ENCODE peak calls at places on chromosomes 2 and 18, in seven cellular contexts. Z is colonic mucosa, L is fibroblast of lung, G is esophagus squamous epithelium, E is Caco-2, R is esophagus muscularis mucosa, P is left lung. S is an unnamed sample.
A peak's percentile ranks its signal among the peaks of the same experiment; 100 is the strongest.

GRCh38 chr2:171272039-171272438 is 111.3 kb upstream of the TLK1 start:
- DNase-seq in P (peak; percentile 61), E (peak; percentile 65), Z (peak; percentile 17), R (no peak), L (peak; percentile 95), G (no peak), S (peak; percentile 93)

GRCh38 chr2:35495182-35495581 is 860.4 kb upstream of the CRIM1 start:
- DNase-seq in E (peak; percentile 9), L (no peak), G (no peak), R (no peak), Z (no peak), P (no peak), S (no peak)

GRCh38 chr18:12637393-12637792 is 20.5 kb downstream of the SPIRE1 start:
- DNase-seq in E (no peak), L (no peak), Z (no peak), G (no peak), R (no peak), P (no peak), S (no peak)

GRCh38 chr2:74278176-74278575 is 65.0 kb downstream of the SLC4A5 start:
- DNase-seq in Z (peak; percentile 26), P (no peak), R (no peak), G (no peak), E (no peak), L (no peak), S (no peak)

GRCh38 chr2:31239842-31240198 is 5.9 kb downstream of the EHD3 start:
- DNase-seq in P (no peak), R (no peak), G (no peak), L (peak; percentile 56), Z (no peak), E (no peak), S (peak; percentile 90)

GRCh38 chr2:98157557-98157956 is 70.6 kb downstream of the VWA3B start:
- DNase-seq in E (peak; percentile 46), R (no peak), P (no peak), Z (no peak), G (no peak), L (no peak), S (no peak)

GRCh38 chr2:47180531-47180930 is 25.4 kb upstream of the STPG4 start:
- DNase-seq in G (no peak), R (no peak), E (no peak), L (no peak), Z (no peak), P (no peak), S (no peak)

GRCh38 chr2:68722712-68723111 is 11.9 kb upstream of the ARHGAP25 start:
- DNase-seq in P (no peak), Z (no peak), R (peak; percentile 37), G (no peak), E (no peak), L (no peak), S (no peak)

GRCh38 chr2:143463717-143464116 is 334.5 kb downstream of the ARHGAP15 start:
- DNase-seq in Z (no peak), G (no peak), E (no peak), R (no peak), P (no peak), L (no peak), S (no peak)

GRCh38 chr18:31513189-31513907 is 15.4 kb downstream of the DSG2 start:
- DNase-seq in E (peak; percentile 49), P (no peak), Z (no peak), L (peak; percentile 21), G (no peak), R (no peak), S (peak; percentile 96)

DNA sequence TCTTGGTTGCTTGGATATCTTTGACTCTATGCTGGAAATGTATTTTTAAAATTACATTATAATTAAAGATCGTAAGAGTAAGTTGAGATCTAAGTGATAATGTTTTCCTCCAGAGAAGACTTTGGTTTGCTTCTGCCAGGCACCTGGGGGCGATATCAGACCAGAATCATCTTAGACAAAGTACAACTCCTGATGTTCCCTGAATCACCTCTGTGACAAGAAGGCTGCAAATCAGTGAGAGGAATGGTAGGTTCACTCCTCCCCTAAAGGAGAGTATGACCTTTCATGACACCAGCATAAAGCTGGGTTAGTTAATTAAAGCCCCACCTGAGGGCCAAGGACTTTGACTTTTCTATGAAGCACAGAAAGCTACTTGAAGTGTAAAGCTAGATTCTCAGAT is 114.4 kb upstream of the DTNA start:
- DNase-seq in L (peak; percentile 61), E (peak; percentile 36), P (no peak), R (no peak), G (no peak), Z (no peak), S (no peak)
- H3K4me3 ChIP-seq in L (no peak overlapping the region), E (no peak overlapping the region), P (no peak overlapping the region), R (peak overlapping the region; percentile 52), G (peak overlapping the region; percentile 56), Z (no peak overlapping the region), S (no peak overlapping the region)

GRCh38 chr18:14905979-14906378 is 158.0 kb downstream of the ANKRD30B start:
- DNase-seq in Z (no peak), E (no peak), R (no peak), P (no peak), L (no peak), G (no peak), S (no peak)

GRCh38 chr18:14912967-14913366 is 165.0 kb downstream of the ANKRD30B start:
- DNase-seq in L (no peak), P (no peak), E (no peak), Z (no peak), G (no peak), R (peak; percentile 62), S (no peak)

GRCh38 chr18:14908541-14908940 is 160.6 kb downstream of the ANKRD30B start:
- DNase-seq in R (peak; percentile 66), P (no peak), L (no peak), Z (no peak), E (no peak), G (no peak), S (no peak)

GRCh38 chr18:14905350-14905749 is 157.4 kb downstream of the ANKRD30B start:
- DNase-seq in Z (no peak), R (no peak), L (no peak), G (no peak), P (no peak), E (no peak), S (no peak)

DNA sequence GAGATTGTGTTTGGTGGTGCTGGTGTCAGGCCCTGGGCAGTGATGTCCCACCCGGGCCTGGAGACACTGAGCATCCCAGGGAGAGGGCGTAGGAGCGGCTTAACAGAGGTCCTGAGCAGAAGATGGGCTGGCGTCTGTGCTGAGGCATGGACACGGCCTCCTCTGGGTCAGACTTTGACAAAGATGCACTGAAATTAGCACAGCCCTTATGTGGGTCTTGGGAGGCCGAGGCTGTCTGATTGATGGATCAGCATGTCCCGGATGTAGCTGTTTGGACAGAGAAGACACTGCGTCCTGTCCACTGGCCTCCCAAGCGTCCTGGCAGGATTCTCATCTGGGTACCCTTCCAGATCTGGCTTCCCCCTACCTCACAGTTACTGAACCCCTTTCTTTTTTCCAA is 159.4 kb downstream of the ANKRD30B start:
- DNase-seq in Z (no peak), E (no peak), L (no peak), G (no peak), R (peak; percentile 39), P (no peak), S (no peak)
- H3K9me3 ChIP-seq in Z (no peaks in the 10 kb centered on the region), E (no peaks in the 10 kb centered on the region), L (no peaks in the 10 kb centered on the region), G (no peaks in the 10 kb centered on the region), R (no peaks in the 10 kb centered on the region), P (no peaks in the 10 kb centered on the region), S (peaks cover 15% of the 10 kb centered on the region)

GRCh38 chr2:158967731-158968395 is 577 bp upstream of the TANC1 start:
- DNase-seq in G (no peak), R (no peak), E (peak; percentile 71), P (peak; percentile 47), L (peak; percentile 67), Z (peak; percentile 63), S (peak; percentile 33)

GRCh38 chr2:158965731-158966130 is 2.7 kb upstream of the TANC1 start:
- DNase-seq in R (no peak), L (peak; percentile 42), P (no peak), G (no peak), Z (no peak), E (no peak), S (no peak)

GRCh38 chr2:158966321-158966720 is 2.1 kb upstream of the TANC1 start:
- DNase-seq in E (no peak), R (no peak), L (peak; percentile 57), Z (no peak), P (no peak), G (no peak), S (no peak)

GRCh38 chr2:158968396-158969161 is at the start of gene TANC1:
- DNase-seq in R (no peak), G (peak; percentile 22), L (peak; percentile 91), P (peak; percentile 94), Z (peak; percentile 96), E (peak; percentile 98), S (peak; percentile 90)

GRCh38 chr2:158967114-158967730 is 1.2 kb upstream of the TANC1 start:
- DNase-seq in E (peak; percentile 60), P (no peak), R (no peak), G (no peak), Z (peak; percentile 36), L (no peak), S (no peak)
- H3K4me3 ChIP-seq in E (peak overlapping the region; percentile 90), P (peak overlapping the region; percentile 86), R (peak overlapping the region; percentile 88), G (peak overlapping the region; percentile 74), Z (peak overlapping the region; percentile 78), L (peak overlapping the region; percentile 63), S (no peak overlapping the region)

DNA sequence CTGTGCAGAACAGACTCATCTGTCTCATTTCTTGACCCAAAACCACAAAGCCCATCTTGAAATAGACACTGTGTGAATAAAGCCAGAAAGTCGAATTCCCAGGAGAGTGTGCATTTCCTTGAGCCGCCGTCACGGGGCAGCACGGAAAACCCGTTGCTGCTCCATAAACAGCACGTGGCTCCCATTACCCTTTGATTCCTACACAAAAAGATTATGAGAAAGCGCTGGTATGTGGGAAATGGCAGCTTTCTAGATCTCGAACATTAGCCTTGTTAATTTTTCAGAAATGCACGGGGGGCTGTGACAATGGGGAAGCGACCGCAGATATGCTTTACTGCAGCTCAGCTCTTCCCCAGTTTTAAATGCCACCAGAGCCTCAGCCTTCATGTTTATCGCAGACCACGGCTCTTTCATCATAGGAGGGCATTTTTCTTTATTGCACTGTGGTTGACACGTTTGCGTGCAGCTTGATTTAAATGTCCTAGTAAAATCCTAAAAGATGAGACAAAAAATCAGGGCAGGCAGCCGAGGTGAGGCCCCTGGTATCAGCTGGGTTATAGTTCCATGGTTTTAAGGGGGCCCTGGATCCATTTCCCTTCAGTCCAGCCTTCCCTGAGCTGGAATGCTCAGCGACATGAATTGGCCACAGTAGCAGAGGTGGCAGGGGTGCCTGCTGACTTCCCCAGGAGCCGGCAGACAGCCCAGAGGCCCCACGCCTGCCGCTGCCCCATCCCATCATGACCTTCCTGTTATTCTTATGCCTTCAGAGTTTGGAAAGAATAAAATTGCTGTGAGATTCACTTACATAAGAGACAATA is 249.3 kb downstream of the NDUFA10 start:
- DNase-seq in G (no peak), E (no peak), R (no peak), Z (no peak), L (no peak), P (no peak), S (no peak)
- H3K9me3 ChIP-seq in G (no peaks in the 10 kb centered on the region), E (peaks cover 3% of the 10 kb centered on the region), R (peaks cover 15% of the 10 kb centered on the region), Z (no peaks in the 10 kb centered on the region), L (no peaks in the 10 kb centered on the region), P (peaks cover 13% of the 10 kb centered on the region), S (peaks cover 41% of the 10 kb centered on the region)

GRCh38 chr2:128391679-128392078 is 73.0 kb upstream of the HS6ST1 start:
- DNase-seq in L (no peak), Z (no peak), E (no peak), P (no peak), R (no peak), G (no peak), S (no peak)
- H3K4me3 ChIP-seq in L (no peak overlapping the region), Z (no peak overlapping the region), E (no peak overlapping the region), P (no peak overlapping the region), R (no peak overlapping the region), G (no peak overlapping the region), S (no peak overlapping the region)

S was measured in trophoblast cell.